ENCODE peak calls at places on chromosomes 7 and 10, in nine cellular contexts. One of them, this sample, is unnamed.

GRCh38 chr10:122495406-122496340 is 34.3 kb downstream of the HTRA1 start:
- DNase-seq in stimulated activated CD4-positive, alpha-beta T cell treated with anti-CD3 and anti-CD28 coated beads, Interleukin-1b, Interleukin-23, amount 100 ng/mL, for 1 hour: no peak
- DNase-seq in astrocyte of the spinal cord: peak
- DNase-seq in hippocampal formation: peak
- DNase-seq in A549: no peak
- DNase-seq in nephron progenitor cell: no peak
- DNase-seq in AG10803: peak
- DNase-seq in ELR: no peak
- DNase-seq in EL: no peak
- DNase-seq in this sample: no peak

GRCh38 chr7:150944066-150945042 is 33.8 kb downstream of the KCNH2 start:
- DNase-seq in EL: no peak
- DNase-seq in astrocyte of the spinal cord: no peak
- DNase-seq in ELR: no peak
- DNase-seq in hippocampal formation: no peak
- DNase-seq in A549: no peak
- DNase-seq in AG10803: no peak
- DNase-seq in stimulated activated CD4-positive, alpha-beta T cell treated with anti-CD3 and anti-CD28 coated beads, Interleukin-1b, Interleukin-23, amount 100 ng/mL, for 1 hour: no peak
- DNase-seq in nephron progenitor cell: no peak
- DNase-seq in this sample: no peak

GRCh38 chr10:27448926-27449325 is 55.2 kb upstream of the RAB18 start:
- DNase-seq in astrocyte of the spinal cord: peak
- DNase-seq in stimulated activated CD4-positive, alpha-beta T cell treated with anti-CD3 and anti-CD28 coated beads, Interleukin-1b, Interleukin-23, amount 100 ng/mL, for 1 hour: no peak
- DNase-seq in AG10803: peak
- DNase-seq in hippocampal formation: no peak
- DNase-seq in EL: peak
- DNase-seq in nephron progenitor cell: no peak
- DNase-seq in A549: peak
- DNase-seq in ELR: peak
- DNase-seq in this sample: no peak

GRCh38 chr7:39605087-39605486 is 18.3 kb upstream of the RALA start:
- DNase-seq in nephron progenitor cell: no peak
- DNase-seq in stimulated activated CD4-positive, alpha-beta T cell treated with anti-CD3 and anti-CD28 coated beads, Interleukin-1b, Interleukin-23, amount 100 ng/mL, for 1 hour: no peak
- DNase-seq in astrocyte of the spinal cord: peak
- DNase-seq in AG10803: no peak
- DNase-seq in A549: peak
- DNase-seq in EL: peak
- DNase-seq in hippocampal formation: no peak
- DNase-seq in ELR: peak
- DNase-seq in this sample: no peak

GRCh38 chr7:116653646-116654045 is 18.4 kb upstream of the MET start:
- DNase-seq in A549: no peak
- DNase-seq in astrocyte of the spinal cord: no peak
- DNase-seq in ELR: no peak
- DNase-seq in EL: no peak
- DNase-seq in nephron progenitor cell: no peak
- DNase-seq in hippocampal formation: no peak
- DNase-seq in stimulated activated CD4-positive, alpha-beta T cell treated with anti-CD3 and anti-CD28 coated beads, Interleukin-1b, Interleukin-23, amount 100 ng/mL, for 1 hour: no peak
- DNase-seq in AG10803: no peak
- DNase-seq in this sample: no peak

GRCh38 chr10:72001026-72001380 is 36.8 kb downstream of the CHST3 start:
- DNase-seq in hippocampal formation: no peak
- DNase-seq in ELR: no peak
- DNase-seq in astrocyte of the spinal cord: no peak
- DNase-seq in EL: no peak
- DNase-seq in nephron progenitor cell: no peak
- DNase-seq in AG10803: peak
- DNase-seq in A549: no peak
- DNase-seq in stimulated activated CD4-positive, alpha-beta T cell treated with anti-CD3 and anti-CD28 coated beads, Interleukin-1b, Interleukin-23, amount 100 ng/mL, for 1 hour: no peak
- DNase-seq in this sample: no peak

GRCh38 chr7:107594961-107595737 is 15.1 kb downstream of the BCAP29 start:
- DNase-seq in stimulated activated CD4-positive, alpha-beta T cell treated with anti-CD3 and anti-CD28 coated beads, Interleukin-1b, Interleukin-23, amount 100 ng/mL, for 1 hour: no peak
- DNase-seq in AG10803: peak
- DNase-seq in EL: peak
- DNase-seq in nephron progenitor cell: no peak
- DNase-seq in A549: peak
- DNase-seq in astrocyte of the spinal cord: peak
- DNase-seq in hippocampal formation: no peak
- DNase-seq in ELR: peak
- DNase-seq in this sample: no peak

GRCh38 chr7:156661637-156662036 is 21.1 kb downstream of the RNF32 start:
- DNase-seq in stimulated activated CD4-positive, alpha-beta T cell treated with anti-CD3 and anti-CD28 coated beads, Interleukin-1b, Interleukin-23, amount 100 ng/mL, for 1 hour: no peak
- DNase-seq in hippocampal formation: no peak
- DNase-seq in nephron progenitor cell: no peak
- DNase-seq in ELR: no peak
- DNase-seq in A549: no peak
- DNase-seq in EL: no peak
- DNase-seq in AG10803: no peak
- DNase-seq in astrocyte of the spinal cord: no peak
- DNase-seq in this sample: no peak

GRCh38 chr10:17643339-17643754 is 604 bp upstream of the STAM start:
- DNase-seq in EL: peak
- DNase-seq in nephron progenitor cell: peak
- DNase-seq in A549: peak
- DNase-seq in astrocyte of the spinal cord: no peak
- DNase-seq in hippocampal formation: no peak
- DNase-seq in AG10803: peak
- DNase-seq in ELR: peak
- DNase-seq in stimulated activated CD4-positive, alpha-beta T cell treated with anti-CD3 and anti-CD28 coated beads, Interleukin-1b, Interleukin-23, amount 100 ng/mL, for 1 hour: no peak
- DNase-seq in this sample: no peak

This sample was measured in cortex of kidney.